ENCODE peak calls at places on chromosomes 12 and 14, in four cellular contexts. I is NCI-H82, V is Daoy, X is astrocyte of the spinal cord. M is an unnamed sample.

GRCh38 chr14:57737598-57737997 is 128.3 kb downstream of the SLC35F4 start:
- DNase-seq in I (peak; percentile 100), V (no peak), X (no peak), M (peak; percentile 45)

GRCh38 chr14:88281447-88281846 is 41.6 kb downstream of the KCNK10 start:
- DNase-seq in I (no peak), V (peak; percentile 36), X (no peak), M (no peak)

GRCh38 chr14:75223664-75224154 is 47.3 kb upstream of the TMED10 start:
- DNase-seq in I (peak; percentile 90), V (no peak), X (peak; percentile 20), M (no peak)

GRCh38 chr12:44885902-44886301 is 9.8 kb upstream of the NELL2 start:
- DNase-seq in I (no peak), V (no peak), X (no peak), M (no peak)

GRCh38 chr12:56574210-56574609 is 52.6 kb downstream of the RBMS2 start:
- DNase-seq in I (no peak), V (no peak), X (no peak), M (no peak)

GRCh38 chr14:53670701-53671100 is 285.9 kb downstream of the BMP4 start:
- DNase-seq in I (no peak), V (peak; percentile 76), X (peak; percentile 87), M (no peak)

GRCh38 chr14:105487449-105487985 is 831 bp downstream of the CRIP1 start:
- DNase-seq in I (no peak), V (no peak), X (no peak), M (no peak)

GRCh38 chr14:50739186-50739585 is 71.1 kb upstream of the SAV1 start:
- DNase-seq in I (no peak), V (no peak), X (no peak), M (no peak)

GRCh38 chr12:39103552-39104165 is 198.3 kb upstream of the CPNE8 start:
- DNase-seq in I (peak; percentile 94), V (peak; percentile 57), X (peak; percentile 52), M (no peak)

GRCh38 chr14:24612186-24612585 is 2.7 kb upstream of the GZMH start:
- DNase-seq in I (no peak), V (no peak), X (no peak), M (no peak)

GRCh38 chr12:164207-164606 is 49.8 kb downstream of the SLC6A12 start:
- DNase-seq in I (peak; percentile 66), V (no peak), X (no peak), M (no peak)

GRCh38 chr12:89087876-89088275 is 264.4 kb downstream of the DUSP6 start:
- DNase-seq in I (no peak), V (no peak), X (no peak), M (no peak)

GRCh38 chr12:93300611-93301021 is 77.1 kb upstream of the NUDT4 start:
- DNase-seq in I (no peak), V (no peak), X (no peak), M (no peak)

GRCh38 chr14:69093551-69094421 is 59.1 kb downstream of the DCAF5 start:
- DNase-seq in I (peak; percentile 16), V (peak; percentile 16), X (peak; percentile 78), M (no peak)

GRCh38 chr12:28171356-28172060 is 18.7 kb upstream of the CCDC91 start:
- DNase-seq in I (no peak), V (peak; percentile 48), X (no peak), M (no peak)

GRCh38 chr12:97140355-97140754 is 233.3 kb downstream of the NEDD1 start:
- DNase-seq in I (no peak), V (no peak), X (no peak), M (no peak)

GRCh38 chr12:63382930-63383329 is 231.9 kb upstream of the AVPR1A start:
- DNase-seq in I (no peak), V (peak; percentile 14), X (peak; percentile 33), M (no peak)

GRCh38 chr12:78146365-78146772 is 315.7 kb downstream of the NAV3 start:
- DNase-seq in I (peak; percentile 72), V (peak; percentile 11), X (peak; percentile 58), M (no peak)

GRCh38 chr12:100794441-100795192 is at the start of gene ANO4:
- DNase-seq in I (no peak), V (peak; percentile 25), X (peak; percentile 37), M (no peak)

GRCh38 chr12:105920161-105920684 is 218.5 kb downstream of the NUAK1 start:
- DNase-seq in I (no peak), V (no peak), X (peak; percentile 18), M (no peak)

GRCh38 chr14:101474563-101475467 is 86.5 kb upstream of the DIO3 start:
- DNase-seq in I (no peak), V (no peak), X (peak; percentile 40), M (no peak)

GRCh38 chr12:15520844-15521243 is 198.5 kb downstream of the PTPRO start:
- DNase-seq in I (no peak), V (no peak), X (no peak), M (no peak)

GRCh38 chr12:54571166-54571856 is 17.1 kb downstream of the PPP1R1A start:
- DNase-seq in I (no peak), V (no peak), X (no peak), M (no peak)

GRCh38 chr14:52012635-52013034 is 23.3 kb downstream of the RTRAF start:
- DNase-seq in I (peak; percentile 18), V (peak; percentile 21), X (peak; percentile 58), M (no peak)

GRCh38 chr14:38948576-38948975 is 154.5 kb downstream of the SEC23A start:
- DNase-seq in I (no peak), V (no peak), X (no peak), M (no peak)